ENCODE peak calls at places on chromosome 21, in six cellular contexts. V is GM23248, C is neural progenitor cell, G is OCI-LY7, U is SK-N-SH, S is HCT116. B is an unnamed sample.

GRCh38 chr21:16308269-16308668 is 578.5 kb downstream of the USP25 start:
- DNase-seq in V (peak), C (no peak), G (no peak), U (no peak), S (no peak), B (no peak)

GRCh38 chr21:34215911-34216310 is 142.5 kb downstream of the MRPS6 start:
- DNase-seq in V (no peak), C (no peak), G (no peak), U (no peak), S (no peak), B (no peak)

GRCh38 chr21:42097274-42097673 is 26.2 kb downstream of the UMODL1 start:
- DNase-seq in V (peak), C (no peak), G (no peak), U (no peak), S (no peak), B (no peak)

GRCh38 chr21:14056771-14057191 is 154.0 kb downstream of the LIPI start:
- DNase-seq in V (no peak), C (no peak), G (no peak), U (no peak), S (no peak), B (no peak)

GRCh38 chr21:41961282-41961701 is 7.5 kb upstream of the C2CD2 start:
- DNase-seq in V (peak), C (no peak), G (no peak), U (no peak), S (no peak), B (peak)

GRCh38 chr21:42009018-42009830 is 936 bp downstream of the ZBTB21 start:
- DNase-seq in V (peak), C (peak), G (peak), U (peak), S (no peak), B (peak)

GRCh38 chr21:26909972-26910371 is 56.9 kb downstream of the ADAMTS5 start:
- DNase-seq in V (peak), C (peak), G (no peak), U (no peak), S (no peak), B (peak)

GRCh38 chr21:33441489-33442477 is 38.0 kb downstream of the TMEM50B start:
- DNase-seq in V (peak), C (no peak), G (peak), U (no peak), S (no peak), B (peak)

GRCh38 chr21:34908424-34909055 is 140.6 kb downstream of the RUNX1 start:
- DNase-seq in V (peak), C (no peak), G (no peak), U (no peak), S (no peak), B (peak)

GRCh38 chr21:26554365-26554764 is 18.7 kb downstream of the CYYR1 start:
- DNase-seq in V (no peak), C (no peak), G (no peak), U (peak), S (no peak), B (no peak)

GRCh38 chr21:27555996-27556395 is 589.1 kb upstream of the ADAMTS5 start:
- DNase-seq in V (peak), C (no peak), G (no peak), U (no peak), S (no peak), B (no peak)

GRCh38 chr21:17758703-17759102 is 60.5 kb downstream of the C21orf91 start:
- DNase-seq in V (no peak), C (no peak), G (no peak), U (no peak), S (no peak), B (no peak)

GRCh38 chr21:45549670-45550463 is 7.6 kb upstream of the SLC19A1 start:
- DNase-seq in V (no peak), C (no peak), G (no peak), U (peak), S (no peak), B (no peak)

GRCh38 chr21:45547211-45547900 is 5.1 kb upstream of the SLC19A1 start:
- DNase-seq in V (no peak), C (no peak), G (no peak), U (no peak), S (no peak), B (no peak)

GRCh38 chr21:45546636-45547203 is 4.5 kb upstream of the SLC19A1 start:
- DNase-seq in V (no peak), C (no peak), G (no peak), U (no peak), S (no peak), B (no peak)

GRCh38 chr21:45550552-45551210 is 8.4 kb upstream of the SLC19A1 start:
- DNase-seq in V (no peak), C (no peak), G (peak), U (no peak), S (no peak), B (no peak)

DNA sequence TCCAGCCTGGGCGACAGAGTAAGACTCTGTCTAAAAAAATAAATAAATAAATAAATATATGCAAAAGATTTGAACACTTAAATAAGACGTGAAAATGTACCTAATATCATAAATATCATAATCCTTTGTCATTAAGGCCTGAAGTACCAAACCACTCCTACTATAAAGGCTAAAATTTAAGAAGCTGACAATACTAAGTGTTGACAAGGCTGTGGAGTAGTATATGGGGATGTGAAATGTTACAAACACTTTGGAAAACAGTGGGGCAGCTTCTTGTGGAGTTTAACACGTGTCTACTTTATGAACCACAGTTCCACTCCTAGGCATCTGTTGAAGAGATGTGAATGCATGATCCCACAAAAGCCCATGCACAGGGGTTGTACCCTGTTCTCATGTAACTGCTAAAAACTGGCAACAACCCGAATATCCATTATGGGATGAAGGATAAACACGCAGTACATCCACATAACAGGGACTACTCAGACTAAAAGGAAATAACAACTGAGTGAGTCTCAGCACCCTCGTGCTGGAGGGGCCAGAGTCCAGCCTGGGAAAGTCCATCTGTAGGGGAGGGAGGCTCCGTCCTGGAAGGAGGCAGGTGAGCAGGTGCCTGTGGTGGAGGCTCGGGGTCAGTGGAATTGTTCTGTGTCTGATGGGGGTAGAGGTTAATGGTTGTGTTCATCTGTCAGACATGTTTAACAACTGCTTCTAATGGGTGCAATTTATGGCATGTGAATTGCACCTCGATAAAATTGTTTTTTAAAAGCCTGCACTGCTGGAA is 6.7 kb upstream of the SLC19A1 start:
- DNase-seq in V (no peak), C (no peak), G (no peak), U (no peak), S (no peak), B (no peak)
- TF ChIP-seq EZH2phosphoT487 in V (no peak), C (no peak), G (no peak), U (no peak), S (no peak), B (no peak)

GRCh38 chr21:46391773-46392172 is 66.9 kb upstream of the DIP2A start:
- DNase-seq in V (no peak), C (no peak), G (no peak), U (no peak), S (no peak), B (no peak)
- H2AFZ ChIP-seq in V (no peak), C (no peak), G (no peak), U (no peak), S (no peak), B (no peak)

DNA sequence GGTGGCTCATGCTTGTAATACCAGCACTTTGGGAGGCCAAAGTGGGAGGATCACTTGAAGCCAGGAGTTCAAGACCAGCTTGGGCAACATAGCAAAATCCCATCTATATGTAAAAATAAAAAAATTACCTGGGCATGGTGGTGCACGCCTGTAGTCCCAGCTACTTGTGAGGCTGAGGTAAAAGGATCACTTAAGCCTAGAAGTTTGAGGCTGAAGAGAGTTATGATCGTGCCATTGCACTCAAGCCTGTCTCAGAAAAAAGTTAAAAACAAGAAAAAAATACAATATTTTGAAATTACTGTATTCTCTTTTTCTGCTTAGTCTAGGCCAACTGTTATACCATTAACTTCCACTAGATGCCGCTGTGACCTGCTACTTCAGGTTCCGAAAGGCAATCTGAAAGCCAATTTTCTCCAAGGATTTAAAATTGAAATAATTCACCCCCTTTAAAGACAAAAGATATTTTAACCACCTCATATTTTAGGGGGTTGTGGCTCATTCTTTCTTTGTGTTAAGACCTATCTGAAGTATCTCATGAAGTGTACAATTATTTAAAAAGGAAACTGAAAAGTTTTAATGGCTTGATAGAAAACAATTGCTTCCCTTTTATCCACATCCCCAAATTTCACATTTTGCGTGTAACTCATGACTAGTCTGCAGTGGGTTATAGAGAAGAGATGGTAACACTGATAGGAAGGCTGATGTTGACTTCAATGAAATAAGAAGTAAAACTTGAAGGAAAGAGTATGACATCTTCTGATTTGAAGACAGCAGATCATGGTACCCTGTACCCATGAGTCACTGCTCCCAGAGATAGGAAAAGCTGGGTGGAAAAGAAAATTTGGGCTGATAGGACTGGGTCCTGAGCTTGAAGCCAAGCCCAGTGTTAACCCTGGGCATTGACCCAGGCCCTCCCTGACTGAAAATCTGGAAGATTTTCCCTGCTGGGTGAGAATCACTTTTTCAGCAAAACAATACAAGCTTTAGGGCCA is 24.4 kb upstream of the CLDN14 start:
- DNase-seq in V (peak), C (peak), G (peak), U (peak), S (peak), B (peak)
- TF ChIP-seq EZH2phosphoT487 in V (no peak), C (no peak), G (no peak), U (no peak), S (no peak), B (no peak)

DNA sequence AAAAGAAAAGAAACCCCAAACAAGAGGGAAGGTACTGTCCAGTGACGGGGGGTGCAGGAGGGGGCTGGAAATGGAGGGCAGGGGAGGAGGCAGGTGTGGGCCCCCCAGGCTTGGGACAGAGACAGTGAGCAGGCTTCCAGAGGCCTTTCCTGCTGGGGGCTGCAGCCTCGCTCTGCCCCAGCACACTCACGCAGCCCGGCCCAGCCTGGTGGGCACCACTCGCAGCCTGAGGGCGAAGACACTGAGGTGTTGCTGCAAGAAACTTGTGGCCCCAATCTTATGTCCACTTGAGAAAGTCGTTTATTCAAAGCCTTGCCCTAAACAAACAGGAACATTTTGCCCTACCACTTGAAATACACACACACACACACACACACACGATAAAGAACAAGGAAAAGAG is 274.4 kb downstream of the PCP4 start:
- DNase-seq in V (no peak), C (no peak), G (no peak), U (no peak), S (no peak), B (no peak)
- H2AFZ ChIP-seq in V (no peak), C (no peak), G (no peak), U (no peak), S (no peak), B (no peak)

GRCh38 chr21:38742580-38743260 is 63.0 kb upstream of the ETS2 start:
- DNase-seq in V (no peak), C (no peak), G (no peak), U (no peak), S (no peak), B (no peak)

GRCh38 chr21:38741092-38741975 is 64.4 kb upstream of the ETS2 start:
- DNase-seq in V (no peak), C (no peak), G (no peak), U (no peak), S (no peak), B (no peak)

GRCh38 chr21:38741976-38742309 is 63.8 kb upstream of the ETS2 start:
- DNase-seq in V (no peak), C (no peak), G (no peak), U (no peak), S (no peak), B (no peak)

GRCh38 chr21:38740131-38740530 is 65.6 kb upstream of the ETS2 start:
- DNase-seq in V (no peak), C (no peak), G (no peak), U (no peak), S (no peak), B (no peak)

GRCh38 chr21:38743772-38744529 is 61.8 kb upstream of the ETS2 start:
- DNase-seq in V (no peak), C (no peak), G (no peak), U (no peak), S (no peak), B (no peak)
- TF ChIP-seq EZH2phosphoT487 in V (no peak), C (no peak), G (no peak), U (no peak), S (no peak), B (no peak)